ENCODE peak calls at places on chromosomes 5 and 9, in six cellular contexts. P, E, I, H, B and Y are unnamed samples.

GRCh38 chr5:140113180-140113698 is 670 bp upstream of the PURA start:
- DNase-seq in P (no peak), E (no peak), I (peak; percentile 49), H (no peak), B (peak; percentile 10), Y (peak; percentile 44)

GRCh38 chr9:70865471-70865870 is 255.9 kb downstream of the TRPM3 start:
- DNase-seq in P (peak; percentile 10), E (no peak), I (no peak), H (no peak), B (no peak), Y (no peak)

GRCh38 chr9:89476546-89476945 is 21.4 kb downstream of the SEMA4D start:
- DNase-seq in P (no peak), E (no peak), I (no peak), H (no peak), B (no peak), Y (no peak)

GRCh38 chr5:177510567-177511053 is 984 bp upstream of the DOK3 start:
- DNase-seq in P (no peak), E (no peak), I (no peak), H (no peak), B (no peak), Y (no peak)

GRCh38 chr5:112366987-112367386 is 52.1 kb downstream of the EPB41L4A start:
- DNase-seq in P (peak; percentile 34), E (no peak), I (no peak), H (peak; percentile 15), B (no peak), Y (no peak)

GRCh38 chr9:85064811-85065371 is 395.4 kb downstream of the NTRK2 start:
- DNase-seq in P (no peak), E (no peak), I (no peak), H (no peak), B (no peak), Y (no peak)

GRCh38 chr5:104513194-104513602 is 950.6 kb upstream of the NUDT12 start:
- DNase-seq in P (peak; percentile 32), E (no peak), I (no peak), H (peak; percentile 43), B (peak; percentile 75), Y (no peak)

GRCh38 chr9:17322882-17323864 is 188.3 kb downstream of the CNTLN start:
- DNase-seq in P (no peak), E (no peak), I (no peak), H (no peak), B (no peak), Y (no peak)

GRCh38 chr9:38443181-38443580 is 18.9 kb upstream of the IGFBPL1 start:
- DNase-seq in P (peak; percentile 76), E (no peak), I (no peak), H (no peak), B (peak; percentile 35), Y (no peak)

GRCh38 chr5:167953151-167953788 is 338.2 kb upstream of the WWC1 start:
- DNase-seq in P (no peak), E (peak; percentile 12), I (no peak), H (peak; percentile 29), B (no peak), Y (no peak)

GRCh38 chr5:172620506-172620905 is 20.6 kb upstream of the NEURL1B start:
- DNase-seq in P (no peak), E (no peak), I (no peak), H (no peak), B (no peak), Y (no peak)

GRCh38 chr5:159135896-159136531 is 36.3 kb upstream of the EBF1 start:
- DNase-seq in P (peak; percentile 66), E (no peak), I (no peak), H (peak; percentile 50), B (peak; percentile 9), Y (no peak)

GRCh38 chr9:91261417-91261816 is 100.3 kb downstream of the AUH start:
- DNase-seq in P (no peak), E (no peak), I (no peak), H (no peak), B (no peak), Y (no peak)

GRCh38 chr5:124302504-124302903 is 443.9 kb downstream of the ZNF608 start:
- DNase-seq in P (no peak), E (no peak), I (no peak), H (no peak), B (no peak), Y (no peak)

GRCh38 chr9:106954974-106955850 is 92.2 kb downstream of the ZNF462 start:
- DNase-seq in P (no peak), E (no peak), I (no peak), H (no peak), B (no peak), Y (no peak)

GRCh38 chr5:163379298-163380155 is 57.9 kb upstream of the CCNG1 start:
- DNase-seq in P (peak; percentile 79), E (no peak), I (no peak), H (peak; percentile 86), B (peak; percentile 14), Y (no peak)

DNA sequence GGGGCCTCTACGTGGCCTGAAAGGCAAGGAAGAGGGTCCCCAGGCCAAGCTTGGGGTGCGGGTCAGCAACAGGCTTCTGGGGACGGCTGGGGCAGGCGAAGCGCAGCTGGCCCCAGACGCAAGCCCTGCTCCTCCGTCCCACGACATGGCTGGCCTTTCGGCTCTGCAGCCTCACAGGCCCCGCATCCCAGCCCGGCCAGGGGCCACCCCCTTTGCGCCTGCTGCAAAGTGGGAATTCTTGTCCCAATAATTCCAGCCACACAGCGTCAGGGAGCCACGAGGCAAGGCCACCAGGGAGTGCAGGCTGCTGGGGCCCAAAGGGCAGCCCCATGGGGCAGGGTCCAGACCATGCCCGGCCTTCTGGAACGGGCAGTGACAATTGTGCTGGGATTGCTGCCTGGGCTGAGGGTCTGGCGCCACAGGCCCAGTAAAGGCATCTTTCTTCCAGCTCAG is 1.1 kb upstream of the ENTPD2 start:
- DNase-seq in P (no peak), E (no peak), I (no peak), H (no peak), B (no peak), Y (no peak)
- H3K27ac ChIP-seq in P (peak overlapping the region; percentile 79), E (no peak overlapping the region), I (no peak overlapping the region), H (no peak overlapping the region), B (no peak overlapping the region), Y (no peak overlapping the region)

GRCh38 chr9:79776581-79776980 is 204.8 kb downstream of the TLE4 start:
- DNase-seq in P (no peak), E (no peak), I (no peak), H (peak; percentile 43), B (no peak), Y (no peak)

GRCh38 chr9:79778581-79778980 is 206.8 kb downstream of the TLE4 start:
- DNase-seq in P (no peak), E (no peak), I (no peak), H (no peak), B (no peak), Y (no peak)

GRCh38 chr9:79781263-79781662 is 209.5 kb downstream of the TLE4 start:
- DNase-seq in P (no peak), E (no peak), I (no peak), H (no peak), B (no peak), Y (no peak)

DNA sequence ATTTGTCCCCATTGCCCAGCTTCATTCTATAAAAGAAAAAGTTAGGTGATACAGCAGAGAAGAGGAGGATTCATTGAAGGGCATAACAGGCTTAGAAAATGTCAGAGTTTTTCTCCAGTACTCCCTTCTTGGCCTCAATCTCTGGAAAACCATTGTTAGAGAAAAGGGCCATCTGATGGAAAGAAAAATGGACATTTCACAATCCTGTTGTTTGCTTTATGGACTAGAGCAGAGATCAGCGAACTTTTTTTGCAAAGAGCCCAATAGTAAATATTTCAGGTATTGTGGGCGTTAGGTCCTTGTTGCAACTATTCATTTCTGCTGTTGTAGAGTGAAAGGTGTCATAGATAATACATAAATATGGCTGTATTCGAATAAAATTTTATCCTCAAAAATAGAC is 208.8 kb downstream of the TLE4 start:
- DNase-seq in P (no peak), E (no peak), I (no peak), H (no peak), B (no peak), Y (no peak)
- H3K4me3 ChIP-seq in P (no peak overlapping the region), E (no peak overlapping the region), I (no peak overlapping the region), H (no peak overlapping the region), B (no peak overlapping the region), Y (no peak overlapping the region)

GRCh38 chr5:9013147-9013546 is 532.7 kb downstream of the SEMA5A start:
- DNase-seq in P (no peak), E (no peak), I (no peak), H (no peak), B (no peak), Y (no peak)
- H3K27ac ChIP-seq in P (no peak overlapping the region), E (no peak overlapping the region), I (no peak overlapping the region), H (peak overlapping the region; percentile 76), B (no peak overlapping the region), Y (peak overlapping the region; percentile 44)

GRCh38 chr5:81233080-81233634 is at the start of gene CKMT2:
- DNase-seq in P (no peak), E (peak; percentile 40), I (no peak), H (no peak), B (peak; percentile 50), Y (no peak)

GRCh38 chr5:81230429-81230828 is 2.7 kb upstream of the CKMT2 start:
- DNase-seq in P (no peak), E (no peak), I (no peak), H (no peak), B (no peak), Y (no peak)

GRCh38 chr5:81234299-81234698 is 1.2 kb downstream of the CKMT2 start:
- DNase-seq in P (no peak), E (no peak), I (no peak), H (no peak), B (no peak), Y (no peak)

GRCh38 chr5:81234801-81235200 is 1.7 kb downstream of the CKMT2 start:
- DNase-seq in P (no peak), E (no peak), I (no peak), H (no peak), B (no peak), Y (peak; percentile 72)

DNA sequence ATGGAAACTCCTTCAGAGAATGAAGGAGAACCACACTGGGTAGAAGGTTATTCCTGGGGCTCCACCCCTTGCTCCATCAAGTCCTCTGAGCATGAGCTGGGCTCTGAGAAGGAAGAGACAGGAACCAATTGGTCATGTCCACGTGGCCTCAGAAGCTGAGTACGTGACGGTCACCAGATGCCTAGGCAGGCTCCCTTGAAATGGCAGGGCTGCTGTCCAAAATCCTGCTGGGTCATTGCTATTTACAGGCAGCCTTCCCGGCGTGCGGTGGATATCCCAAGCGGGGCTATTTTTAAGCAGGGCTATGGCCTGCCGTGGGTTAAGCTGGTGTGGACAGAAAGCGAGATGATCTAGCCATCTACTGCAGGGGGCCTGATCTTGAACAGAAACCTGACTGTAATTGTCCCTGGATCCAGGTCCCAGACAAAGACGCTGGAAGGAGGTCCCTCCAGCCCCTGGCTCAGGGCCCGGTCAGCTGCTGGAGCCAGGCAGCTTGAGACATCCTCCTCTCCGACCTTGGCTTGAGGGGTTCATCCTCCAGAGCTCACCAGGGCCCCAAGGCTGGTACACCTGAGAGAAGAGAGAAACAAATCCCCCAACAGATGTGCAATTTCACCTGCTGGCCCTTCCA is 558 bp upstream of the CKMT2 start:
- DNase-seq in P (no peak), E (no peak), I (no peak), H (no peak), B (no peak), Y (no peak)
- H3K4me3 ChIP-seq in P (no peak overlapping the region), E (no peak overlapping the region), I (no peak overlapping the region), H (no peak overlapping the region), B (no peak overlapping the region), Y (no peak overlapping the region)